ENCODE peak calls at places on chromosome 18, in ten cellular contexts. E is esophagus squamous epithelium, L is body of pancreas, X is stomach, O is A549, B is tibial nerve, K is right lobe of liver, G is ovary, D is adrenal gland, W is HCT116. V is an unnamed sample. For H3K4me1, the result is how much of the 10 kb centered on the place peaks cover.

GRCh38 chr18:79962311-79962710 is 2.1 kb upstream of the HSBP1L1 start:
- DNase-seq in E (no peak), L (no peak), X (no peak), O (no peak), B (no peak), K (no peak), G (peak), D (no peak), W (peak), V (no peak)

GRCh38 chr18:44733069-44733753 is 52.5 kb downstream of the SETBP1 start:
- DNase-seq in E (no peak), L (no peak), X (no peak), O (peak), B (peak), K (no peak), G (no peak), D (peak), W (no peak), V (no peak)

GRCh38 chr18:850960-851359 is 38.9 kb upstream of the YES1 start:
- DNase-seq in E (no peak), L (no peak), X (no peak), O (no peak), B (no peak), K (no peak), G (no peak), D (no peak), W (no peak), V (no peak)

GRCh38 chr18:37540424-37541121 is 25.0 kb downstream of the CELF4 start:
- DNase-seq in E (no peak), L (no peak), X (no peak), O (no peak), B (no peak), K (no peak), G (no peak), D (no peak), W (no peak), V (no peak)

GRCh38 chr18:12092398-12093229 is 1.0 kb upstream of the ANKRD62 start:
- DNase-seq in E (no peak), L (peak), X (no peak), O (peak), B (no peak), K (peak), G (no peak), D (no peak), W (peak), V (no peak)

GRCh38 chr18:7272268-7273049 is 41.6 kb downstream of the LRRC30 start:
- DNase-seq in E (no peak), L (peak), X (peak), O (peak), B (peak), K (peak), G (peak), D (peak), W (no peak), V (peak)

GRCh38 chr18:9184998-9185613 is 48.5 kb downstream of the ANKRD12 start:
- DNase-seq in E (no peak), L (no peak), X (no peak), O (no peak), B (no peak), K (no peak), G (no peak), D (no peak), W (no peak), V (no peak)

GRCh38 chr18:63979409-63979908 is 9.6 kb downstream of the SERPINB8 start:
- DNase-seq in E (no peak), L (peak), X (peak), O (peak), B (peak), K (peak), G (peak), D (peak), W (peak), V (no peak)

GRCh38 chr18:25921677-25922421 is 168.6 kb downstream of the SS18 start:
- DNase-seq in E (no peak), L (peak), X (peak), O (peak), B (no peak), K (peak), G (no peak), D (peak), W (peak), V (no peak)

GRCh38 chr18:59861963-59862819 is 37.6 kb upstream of the PMAIP1 start:
- DNase-seq in E (no peak), L (no peak), X (no peak), O (no peak), B (no peak), K (no peak), G (no peak), D (no peak), W (no peak), V (no peak)

GRCh38 chr18:12921178-12921577 is 26.6 kb upstream of the SEH1L start:
- DNase-seq in E (no peak), L (no peak), X (no peak), O (no peak), B (no peak), K (no peak), G (no peak), D (no peak), W (no peak), V (no peak)

GRCh38 chr18:26515643-26516495 is 32.5 kb downstream of the KCTD1 start:
- DNase-seq in E (no peak), L (no peak), X (no peak), O (no peak), B (no peak), K (no peak), G (no peak), D (no peak), W (no peak), V (no peak)

GRCh38 chr18:3246636-3247242 is 862 bp upstream of the MYL12A start:
- DNase-seq in E (no peak), L (peak), X (no peak), O (no peak), B (peak), K (peak), G (peak), D (peak), W (no peak), V (peak)

GRCh38 chr18:3247243-3248061 is at the start of gene MYL12A:
- DNase-seq in E (peak), L (peak), X (peak), O (peak), B (peak), K (peak), G (peak), D (peak), W (peak), V (peak)

GRCh38 chr18:3250237-3251107 is 2.9 kb downstream of the MYL12A start:
- DNase-seq in E (no peak), L (no peak), X (no peak), O (no peak), B (no peak), K (no peak), G (no peak), D (no peak), W (no peak), V (no peak)

GRCh38 chr18:3248062-3248669 is 565 bp downstream of the MYL12A start:
- DNase-seq in E (no peak), L (no peak), X (no peak), O (no peak), B (peak), K (no peak), G (no peak), D (peak), W (no peak), V (no peak)

GRCh38 chr18:3248670-3249359 is 1.2 kb downstream of the MYL12A start:
- DNase-seq in E (no peak), L (peak), X (no peak), O (peak), B (no peak), K (no peak), G (no peak), D (no peak), W (no peak), V (peak)
- TF ChIP-seq POLR2A in E (no peak), L (peak), X (no peak), O (no peak), B (no peak), K (peak), G (no peak), D (no peak), W (no peak), V (no peak)

DNA sequence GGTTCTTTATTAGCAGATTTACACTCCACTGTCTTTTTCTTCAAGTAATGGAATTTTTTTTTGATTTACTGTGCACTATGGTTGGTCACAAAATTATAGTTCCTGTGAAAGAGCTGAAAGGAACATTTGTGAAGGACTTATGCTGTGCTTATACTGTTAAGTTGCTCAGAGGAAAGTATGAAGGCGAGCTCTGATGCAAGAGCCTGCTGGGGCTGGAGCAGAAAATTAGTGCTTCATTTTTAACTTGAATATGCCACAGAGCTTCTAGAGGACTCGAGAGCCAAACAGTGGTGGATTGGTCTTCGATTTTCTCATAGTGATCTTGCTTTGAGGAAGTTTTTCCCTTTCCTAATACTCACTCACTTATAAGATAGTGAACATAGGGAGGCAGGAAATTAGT is 20.0 kb downstream of the GATA6 start:
- DNase-seq in E (no peak), L (peak), X (no peak), O (no peak), B (no peak), K (no peak), G (no peak), D (no peak), W (no peak), V (no peak)
- H3K4me1 ChIP-seq in E (under half), L (half or more), X (half or more), O (under half), B (under half), K (under half), G (under half), D (half or more), W (under half), V (half or more)

DNA sequence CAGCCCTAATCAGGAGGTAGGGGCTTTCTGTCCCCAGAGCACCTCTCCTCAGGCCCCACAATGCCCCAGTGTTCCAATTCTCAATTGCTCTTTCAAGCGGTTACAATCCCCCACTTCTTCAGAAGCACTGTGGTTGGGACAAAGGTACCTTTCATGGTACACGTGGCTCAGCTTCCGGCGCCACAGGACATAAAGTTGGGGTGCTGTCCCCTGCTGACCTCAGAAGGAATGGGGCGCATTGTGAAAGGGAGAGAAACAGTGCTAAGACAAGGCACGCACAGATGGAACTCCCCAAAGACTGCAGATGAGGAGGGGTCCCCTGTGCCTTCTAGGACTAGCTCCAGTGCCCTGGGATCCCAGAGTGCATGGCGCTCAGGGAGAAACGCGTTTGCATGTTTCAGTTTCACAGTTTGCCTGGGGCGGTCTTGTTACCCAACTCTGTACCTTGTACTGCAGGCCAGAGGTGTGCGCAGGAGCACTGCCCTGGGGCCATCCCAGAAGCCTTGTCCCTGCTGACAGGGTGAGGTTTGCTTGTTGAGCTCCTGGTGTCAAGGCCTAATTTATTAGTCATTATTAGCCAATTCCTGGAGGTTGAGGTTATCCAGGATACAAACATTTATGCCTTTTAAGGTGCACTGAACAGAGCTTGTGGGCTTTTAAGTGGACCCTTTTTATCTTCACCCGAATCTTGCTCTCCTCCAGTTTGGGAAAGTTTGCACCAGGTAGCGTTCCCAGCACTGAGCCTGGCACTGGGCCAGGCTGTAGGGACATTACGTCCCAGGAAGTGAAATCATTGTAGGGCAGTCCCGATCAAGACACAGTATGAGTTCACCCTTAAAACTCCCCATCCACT is 7.6 kb downstream of the CNDP1 start:
- DNase-seq in E (no peak), L (peak), X (peak), O (no peak), B (no peak), K (peak), G (no peak), D (no peak), W (no peak), V (no peak)
- TF ChIP-seq POLR2A in E (no peak), L (no peak), X (no peak), O (no peak), B (no peak), K (peak), G (no peak), D (no peak), W (no peak), V (no peak)

GRCh38 chr18:55473534-55473933 is 114.5 kb downstream of the TCF4 start:
- DNase-seq in E (no peak), L (no peak), X (no peak), O (no peak), B (no peak), K (no peak), G (no peak), D (no peak), W (no peak), V (no peak)
- H3K4me1 ChIP-seq in E (under half), L (under half), X (under half), O (under half), B (under half), K (under half), G (under half), D (under half), W (under half), V (under half)

GRCh38 chr18:48541026-48541746 is 2.4 kb downstream of the CTIF start:
- DNase-seq in E (no peak), L (peak), X (peak), O (peak), B (peak), K (peak), G (no peak), D (peak), W (no peak), V (peak)
- TF ChIP-seq POLR2A in E (no peak), L (peak), X (no peak), O (no peak), B (no peak), K (peak), G (no peak), D (no peak), W (no peak), V (no peak)

DNA sequence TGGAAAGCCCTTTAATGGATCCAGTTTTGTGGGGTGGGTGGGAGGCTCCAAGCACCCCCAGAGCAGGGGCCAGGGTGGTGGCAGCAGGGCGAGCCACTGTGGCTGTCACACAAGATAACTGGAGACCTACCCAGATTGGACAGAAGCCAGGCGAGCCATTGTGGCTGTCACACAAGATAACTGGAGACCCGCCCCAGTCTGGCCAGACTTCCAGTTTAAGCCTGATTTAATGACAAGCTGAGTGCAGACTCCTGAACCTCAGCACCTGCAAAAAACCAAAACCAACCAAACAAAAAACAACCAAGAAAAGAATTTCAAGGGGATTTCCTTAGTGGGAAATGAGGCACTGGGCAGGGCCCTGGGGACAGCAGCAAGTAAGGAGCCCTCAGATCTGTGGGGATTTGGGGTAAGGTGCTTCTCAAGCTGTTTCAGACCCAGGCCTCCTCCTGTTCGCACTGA is 95.3 kb upstream of the BOD1L2 start:
- DNase-seq in E (no peak), L (no peak), X (peak), O (no peak), B (no peak), K (no peak), G (no peak), D (no peak), W (no peak), V (no peak)
- H3K4me1 ChIP-seq in E (under half), L (under half), X (under half), O (under half), B (under half), K (under half), G (under half), D (under half), W (under half), V (under half)

GRCh38 chr18:3604626-3605408 is 154.8 kb downstream of the TGIF1 start:
- DNase-seq in E (no peak), L (no peak), X (no peak), O (peak), B (no peak), K (no peak), G (no peak), D (no peak), W (no peak), V (no peak)
- TF ChIP-seq POLR2A in E (no peak), L (no peak), X (no peak), O (no peak), B (no peak), K (peak), G (no peak), D (no peak), W (peak), V (no peak)